ENCODE peak calls at places on chromosomes 3 and 15, in eight cellular contexts. G is GM23338, M is tibial artery, E is IMR-90, W is kidney, I is H9, A is right lobe of liver, T is endothelial cell of umbilical vein. Y is an unnamed sample.

GRCh38 chr15:47437492-47437891 is 279.8 kb upstream of the SEMA6D start:
- DNase-seq in G (no peak), M (no peak), E (no peak), W (no peak), I (no peak), A (no peak), T (no peak), Y (no peak)

GRCh38 chr15:100880139-100880896 is 687 bp downstream of the ALDH1A3 start:
- DNase-seq in G (peak; percentile 63), M (no peak), E (no peak), W (no peak), I (peak; percentile 60), A (no peak), T (no peak), Y (no peak)

GRCh38 chr15:98292442-98293240 is 332.1 kb downstream of the ARRDC4 start:
- DNase-seq in G (peak; percentile 89), M (peak; percentile 27), E (no peak), W (no peak), I (peak; percentile 90), A (peak; percentile 42), T (peak; percentile 6), Y (no peak)

GRCh38 chr3:138456961-138457862 is 22.8 kb downstream of the ESYT3 start:
- DNase-seq in G (no peak), M (no peak), E (no peak), W (no peak), I (peak; percentile 15), A (no peak), T (no peak), Y (no peak)

GRCh38 chr3:70120360-70120966 is 120.9 kb downstream of the SAMMSON start:
- DNase-seq in G (peak; percentile 91), M (peak; percentile 79), E (peak; percentile 52), W (peak; percentile 70), I (peak; percentile 79), A (peak; percentile 78), T (peak; percentile 63), Y (peak; percentile 63)

GRCh38 chr15:60790641-60791040 is 311.7 kb upstream of the ICE2 start:
- DNase-seq in G (no peak), M (no peak), E (no peak), W (no peak), I (no peak), A (no peak), T (no peak), Y (no peak)

GRCh38 chr3:17183951-17184550 is 299.3 kb downstream of the PLCL2 start:
- DNase-seq in G (no peak), M (no peak), E (peak; percentile 62), W (no peak), I (no peak), A (no peak), T (peak; percentile 12), Y (no peak)

GRCh38 chr15:47349179-47349578 is 368.1 kb upstream of the SEMA6D start:
- DNase-seq in G (no peak), M (no peak), E (no peak), W (no peak), I (no peak), A (no peak), T (no peak), Y (no peak)

GRCh38 chr15:20356444-20357138 is 185.0 kb downstream of the GOLGA6L6 start:
- DNase-seq in G (peak; percentile 64), M (peak; percentile 30), E (no peak), W (peak; percentile 83), I (peak; percentile 60), A (peak; percentile 56), T (no peak), Y (no peak)

GRCh38 chr15:90561344-90562244 is 31.9 kb downstream of the CRTC3 start:
- DNase-seq in G (no peak), M (peak; percentile 45), E (peak; percentile 81), W (no peak), I (no peak), A (no peak), T (no peak), Y (no peak)

GRCh38 chr3:185176756-185177359 is 24.0 kb upstream of the C3orf70 start:
- DNase-seq in G (peak; percentile 68), M (no peak), E (peak; percentile 40), W (no peak), I (peak; percentile 35), A (no peak), T (peak; percentile 48), Y (peak; percentile 59)

GRCh38 chr3:126394179-126394976 is at the start of gene CFAP100:
- DNase-seq in G (peak; percentile 95), M (peak; percentile 39), E (peak; percentile 15), W (no peak), I (peak; percentile 88), A (no peak), T (peak; percentile 13), Y (no peak)

GRCh38 chr3:110491413-110491812 is 580.2 kb upstream of the NECTIN3 start:
- DNase-seq in G (peak; percentile 56), M (no peak), E (no peak), W (no peak), I (no peak), A (no peak), T (no peak), Y (no peak)

GRCh38 chr3:177934001-177934891 is 602.0 kb upstream of the KCNMB2 start:
- DNase-seq in G (peak; percentile 6), M (no peak), E (peak; percentile 60), W (no peak), I (no peak), A (peak; percentile 31), T (peak; percentile 12), Y (no peak)

GRCh38 chr3:47540281-47540680 is 26.8 kb upstream of the ELP6 start:
- DNase-seq in G (no peak), M (no peak), E (peak; percentile 21), W (no peak), I (no peak), A (no peak), T (no peak), Y (no peak)

GRCh38 chr3:25665646-25666136 is 984 bp upstream of the TOP2B start:
- DNase-seq in G (no peak), M (no peak), E (no peak), W (no peak), I (no peak), A (no peak), T (no peak), Y (no peak)

GRCh38 chr3:141401584-141402475 is 33.5 kb downstream of the ZBTB38 start:
- DNase-seq in G (peak; percentile 76), M (peak; percentile 38), E (no peak), W (peak; percentile 86), I (peak; percentile 52), A (peak; percentile 56), T (no peak), Y (peak; percentile 71)

GRCh38 chr3:141405025-141405424 is 36.7 kb downstream of the ZBTB38 start:
- DNase-seq in G (no peak), M (no peak), E (peak; percentile 82), W (no peak), I (no peak), A (no peak), T (peak; percentile 90), Y (no peak)

GRCh38 chr3:141402476-141403171 is 34.3 kb downstream of the ZBTB38 start:
- DNase-seq in G (peak; percentile 84), M (peak; percentile 69), E (peak; percentile 78), W (peak; percentile 88), I (peak; percentile 65), A (peak; percentile 81), T (peak; percentile 76), Y (peak; percentile 81)

GRCh38 chr3:141405581-141405980 is 37.3 kb downstream of the ZBTB38 start:
- DNase-seq in G (no peak), M (no peak), E (peak; percentile 73), W (no peak), I (no peak), A (no peak), T (no peak), Y (no peak)

GRCh38 chr3:141403576-141403975 is 35.3 kb downstream of the ZBTB38 start:
- DNase-seq in G (no peak), M (no peak), E (no peak), W (no peak), I (no peak), A (no peak), T (no peak), Y (no peak)
- H3K27ac ChIP-seq in G (no peak overlapping the region), M (peak overlapping the region; percentile 99), E (peak overlapping the region; percentile 100), W (peak overlapping the region; percentile 35), I (no peak overlapping the region), A (peak overlapping the region; percentile 95), T (peak overlapping the region; percentile 97), Y (peak overlapping the region; percentile 98)

GRCh38 chr3:107990433-107990832 is 100.4 kb downstream of the CD47 start:
- DNase-seq in G (no peak), M (no peak), E (no peak), W (no peak), I (no peak), A (no peak), T (no peak), Y (no peak)
- H3K4me1 ChIP-seq in G (no peaks in the 10 kb centered on the region), M (no peaks in the 10 kb centered on the region), E (peaks cover 7% of the 10 kb centered on the region), W (no peaks in the 10 kb centered on the region), I (no peaks in the 10 kb centered on the region), A (no peaks in the 10 kb centered on the region), T (peaks cover 30% of the 10 kb centered on the region), Y (no peaks in the 10 kb centered on the region)

GRCh38 chr3:194272221-194272620 is 78.9 kb downstream of the CPN2 start:
- DNase-seq in G (no peak), M (no peak), E (no peak), W (no peak), I (peak; percentile 17), A (no peak), T (no peak), Y (no peak)

GRCh38 chr3:194268659-194269487 is 82.3 kb downstream of the CPN2 start:
- DNase-seq in G (no peak), M (no peak), E (no peak), W (no peak), I (peak; percentile 14), A (no peak), T (no peak), Y (peak; percentile 30)

GRCh38 chr3:194271459-194272035 is 79.6 kb downstream of the CPN2 start:
- DNase-seq in G (no peak), M (no peak), E (no peak), W (no peak), I (no peak), A (no peak), T (peak; percentile 75), Y (no peak)

GRCh38 chr3:194269610-194270145 is 81.5 kb downstream of the CPN2 start:
- DNase-seq in G (peak; percentile 86), M (peak; percentile 82), E (no peak), W (peak; percentile 96), I (peak; percentile 85), A (peak; percentile 90), T (peak; percentile 85), Y (peak; percentile 57)

GRCh38 chr3:194270627-194271458 is 80.3 kb downstream of the CPN2 start:
- DNase-seq in G (no peak), M (peak; percentile 94), E (no peak), W (peak; percentile 97), I (peak; percentile 55), A (peak; percentile 88), T (peak; percentile 87), Y (peak; percentile 61)
- H3K27ac ChIP-seq in G (no peak overlapping the region), M (peak overlapping the region; percentile 91), E (no peak overlapping the region), W (peak overlapping the region; percentile 97), I (no peak overlapping the region), A (peak overlapping the region; percentile 96), T (peak overlapping the region; percentile 85), Y (peak overlapping the region; percentile 63)

DNA sequence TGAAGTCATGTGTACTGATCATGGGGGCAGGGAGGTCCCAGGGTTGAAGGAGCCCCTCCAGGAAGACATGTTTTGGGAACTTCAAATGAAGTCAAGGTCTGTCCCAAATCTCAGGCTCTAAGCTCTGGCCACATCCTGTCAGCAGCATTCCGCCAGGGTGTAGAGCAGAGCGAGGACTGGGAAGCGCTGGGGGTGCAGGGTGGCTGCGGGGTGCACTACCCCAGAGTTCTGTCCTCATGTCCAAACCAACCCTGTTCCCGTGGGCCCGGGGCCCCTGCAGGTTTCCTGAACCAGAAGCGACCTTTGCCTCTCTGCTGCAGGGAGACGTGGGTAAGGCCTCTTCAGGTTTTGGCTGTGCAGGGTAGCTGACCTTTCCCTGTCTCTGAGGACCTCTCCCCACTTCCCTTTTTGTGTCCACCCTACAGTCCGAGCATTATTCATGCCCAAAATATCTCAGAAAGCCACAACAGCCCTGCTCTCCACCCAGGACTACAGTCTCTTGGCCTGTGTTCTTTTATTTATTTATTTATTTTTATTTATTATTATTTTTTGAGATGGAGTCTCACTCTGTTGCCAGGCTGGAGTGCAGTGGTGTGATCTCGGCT is 26.6 kb upstream of the FLNB start:
- DNase-seq in G (no peak), M (no peak), E (no peak), W (no peak), I (no peak), A (no peak), T (no peak), Y (no peak)
- H3K4me1 ChIP-seq in G (no peaks in the 10 kb centered on the region), M (no peaks in the 10 kb centered on the region), E (peaks cover 22% of the 10 kb centered on the region), W (peaks cover 10% of the 10 kb centered on the region), I (no peaks in the 10 kb centered on the region), A (no peaks in the 10 kb centered on the region), T (peaks cover 14% of the 10 kb centered on the region), Y (peaks cover 41% of the 10 kb centered on the region)

Y was measured in Peyer's patch.